ENCODE peak calls at places on chromosome 16, in six cellular contexts. R is upper lobe of left lung, A is cardiac muscle cell, F is mammary epithelial cell, T is neural progenitor cell, U is lower leg skin. P is an unnamed sample.

GRCh38 chr16:14286381-14287230 is 215.5 kb downstream of the MRTFB start:
- DNase-seq in U (no peak), F (no peak), R (no peak), T (peak), A (no peak), P (peak)

GRCh38 chr16:26649646-26650045 is 417.1 kb upstream of the C16orf82 start:
- DNase-seq in R (no peak), F (no peak), T (no peak), A (no peak), U (no peak), P (no peak)

GRCh38 chr16:69241911-69242310 is 54.9 kb downstream of the SNTB2 start:
- DNase-seq in U (no peak), F (no peak), A (peak), T (no peak), R (no peak), P (no peak)

GRCh38 chr16:35399133-35399532 is 1939.7 kb downstream of the TP53TG3F start:
- DNase-seq in T (no peak), F (no peak), U (no peak), R (no peak), A (no peak), P (no peak)

GRCh38 chr16:53518550-53519416 is 15.8 kb upstream of the AKTIP start:
- DNase-seq in R (peak), A (peak), F (no peak), T (no peak), U (peak), P (no peak)

GRCh38 chr16:53087101-53087500 is 32.3 kb downstream of the CHD9 start:
- DNase-seq in T (no peak), F (no peak), R (peak), U (no peak), A (peak), P (no peak)

GRCh38 chr16:48136547-48137360 is 19.0 kb downstream of the ABCC12 start:
- DNase-seq in F (no peak), R (no peak), U (no peak), T (no peak), A (peak), P (no peak)

GRCh38 chr16:79325211-79325610 is 275.3 kb downstream of the MAF start:
- DNase-seq in R (no peak), A (no peak), U (no peak), F (no peak), T (no peak), P (no peak)

GRCh38 chr16:14186007-14186953 is 115.2 kb downstream of the MRTFB start:
- DNase-seq in U (no peak), A (peak), F (no peak), R (no peak), T (peak), P (peak)

GRCh38 chr16:85129846-85130706 is 17.8 kb upstream of the CIBAR2 start:
- DNase-seq in T (no peak), U (no peak), F (no peak), R (no peak), A (peak), P (no peak)

GRCh38 chr16:68233835-68234187 is 2.1 kb downstream of the ESRP2 start:
- DNase-seq in R (no peak), T (no peak), F (no peak), A (no peak), U (no peak), P (no peak)

GRCh38 chr16:86846136-86846535 is 267.8 kb downstream of the FOXL1 start:
- DNase-seq in A (no peak), F (no peak), R (no peak), T (no peak), U (no peak), P (no peak)
- H3K4me3 ChIP-seq in A (no peak), F (no peak), R (no peak), T (no peak), U (no peak), P (no peak)

GRCh38 chr16:19113577-19114358 is at the start of gene ITPRIPL2:
- DNase-seq in R (peak), T (peak), A (peak), F (peak), U (peak), P (no peak)

GRCh38 chr16:19114359-19115147 is 789 bp downstream of the ITPRIPL2 start:
- DNase-seq in T (peak), R (peak), U (peak), F (peak), A (peak), P (no peak)

GRCh38 chr16:19116711-19117449 is 3.1 kb downstream of the ITPRIPL2 start:
- DNase-seq in R (peak), A (no peak), T (no peak), F (peak), U (no peak), P (no peak)

GRCh38 chr16:19118938-19119431 is 5.2 kb downstream of the ITPRIPL2 start:
- DNase-seq in R (peak), U (peak), T (no peak), A (peak), F (peak), P (no peak)

GRCh38 chr16:19115148-19116021 is 1.6 kb downstream of the ITPRIPL2 start:
- DNase-seq in F (no peak), U (no peak), T (no peak), R (no peak), A (no peak), P (no peak)
- H3K4me3 ChIP-seq in F (peak), U (peak), T (no peak), R (peak), A (no peak), P (peak)

GRCh38 chr16:66904846-66905632 is 13.6 kb downstream of the CDH16 start:
- DNase-seq in T (no peak), F (no peak), R (no peak), A (no peak), U (no peak), P (no peak)
- H3K4me3 ChIP-seq in T (no peak), F (no peak), R (no peak), A (peak), U (no peak), P (no peak)

DNA sequence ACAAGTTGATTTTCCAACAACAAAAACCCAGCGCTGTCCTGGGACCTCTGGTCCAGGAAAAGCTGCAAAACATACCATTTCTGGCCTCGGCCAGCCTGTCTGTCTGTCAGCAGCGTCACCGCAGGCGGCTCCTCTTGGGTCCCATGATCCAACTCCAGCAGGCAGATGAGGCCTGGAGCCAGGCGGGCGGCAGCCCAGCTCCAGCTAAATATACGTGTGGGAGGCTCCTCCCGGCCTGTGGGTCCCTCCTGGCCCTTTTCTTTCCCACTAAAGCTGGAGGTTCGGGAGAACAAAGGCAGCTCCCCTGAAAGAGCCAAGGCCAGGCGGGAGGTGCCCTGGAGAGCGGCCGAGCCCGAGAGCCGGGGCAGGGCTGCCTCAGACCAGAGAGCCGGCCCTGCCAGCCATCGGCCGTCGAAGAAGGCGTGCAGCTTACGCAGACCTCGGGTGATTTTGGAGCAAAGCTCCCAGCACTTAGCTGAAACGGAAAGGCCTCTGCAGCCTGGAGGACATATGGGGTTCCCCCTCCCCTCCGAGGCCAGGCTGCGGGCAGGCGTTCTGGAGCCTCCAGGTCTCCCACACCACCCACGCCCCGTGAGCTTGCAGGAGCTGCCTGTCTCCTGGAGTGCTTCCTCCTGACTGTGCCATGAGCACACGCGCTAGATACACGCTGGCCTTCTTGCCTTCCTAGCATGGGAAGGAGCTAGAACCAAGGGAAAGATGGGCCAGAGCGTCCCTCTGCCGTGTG is 19.9 kb upstream of the JPH3 start:
- DNase-seq in R (no peak), U (peak), T (peak), F (no peak), A (peak), P (peak)
- H3K4me3 ChIP-seq in R (no peak), U (no peak), T (no peak), F (no peak), A (no peak), P (no peak)

P was measured in dorsolateral prefrontal cortex.